ENCODE peak calls at places on chromosomes 6 and 20, in six cellular contexts. G is transverse colon; R is vagina; W is activated naive CD8-positive, alpha-beta T cell treated with anti-CD3 and anti-CD28 coated beads, Interleukin-2, amount 50 U/mL, for 24 hours; D is HTR-8/SVneo; Y is CD4-positive, alpha-beta T cell. B is an unnamed sample.

GRCh38 chr20:4476903-4477302 is 244.8 kb upstream of the PRND start:
- DNase-seq in Y (no peak), D (no peak), W (no peak), G (no peak), R (no peak), B (no peak)

GRCh38 chr20:61387204-61387958 is 135.3 kb downstream of the CDH4 start:
- DNase-seq in W (no peak), Y (no peak), D (no peak), R (no peak), G (no peak), B (no peak)

GRCh38 chr6:92337571-92337970 is 1081.8 kb downstream of the EPHA7 start:
- DNase-seq in D (no peak), R (no peak), G (no peak), W (no peak), Y (no peak), B (no peak)

GRCh38 chr6:157020398-157021266 is 243.5 kb downstream of the ARID1B start:
- DNase-seq in D (no peak), G (peak), R (peak), Y (no peak), W (peak), B (no peak)

GRCh38 chr6:31948753-31949413 is 3.0 kb downstream of the CFB start:
- DNase-seq in Y (no peak), G (no peak), R (no peak), D (peak), W (no peak), B (no peak)

GRCh38 chr20:17617868-17618672 is 48.2 kb downstream of the DSTN start:
- DNase-seq in W (no peak), R (peak), Y (no peak), D (no peak), G (peak), B (peak)

GRCh38 chr6:119210596-119210995 is 132.1 kb upstream of the FAM184A start:
- DNase-seq in W (no peak), G (no peak), D (no peak), R (no peak), Y (no peak), B (no peak)

GRCh38 chr6:139080255-139080920 is 51.8 kb downstream of the ABRACL start:
- DNase-seq in G (no peak), W (no peak), R (no peak), D (no peak), Y (no peak), B (no peak)

GRCh38 chr6:41278699-41279405 is 7.6 kb downstream of the TREM1 start:
- DNase-seq in Y (peak), D (peak), G (peak), W (peak), R (no peak), B (peak)

GRCh38 chr6:98530732-98531131 is 303.6 kb upstream of the POU3F2 start:
- DNase-seq in R (no peak), Y (no peak), W (no peak), D (no peak), G (no peak), B (no peak)

GRCh38 chr6:47116086-47116485 is 74.0 kb upstream of the ADGRF1 start:
- DNase-seq in Y (no peak), W (no peak), G (no peak), R (no peak), D (no peak), B (no peak)

GRCh38 chr20:10560681-10561080 is 113.1 kb downstream of the JAG1 start:
- DNase-seq in D (no peak), Y (no peak), W (no peak), G (no peak), R (no peak), B (no peak)

GRCh38 chr20:33444797-33445560 is 1.4 kb upstream of the SNTA1 start:
- DNase-seq in Y (peak), R (no peak), G (peak), W (peak), D (no peak), B (peak)

GRCh38 chr20:61205769-61206168 is 46.3 kb upstream of the CDH4 start:
- DNase-seq in R (no peak), W (no peak), G (no peak), Y (no peak), D (no peak), B (no peak)

GRCh38 chr6:151905072-151905471 is 97.6 kb downstream of the ESR1 start:
- DNase-seq in Y (no peak), G (no peak), R (no peak), W (no peak), D (no peak), B (no peak)

GRCh38 chr6:109434456-109434855 is 6.0 kb downstream of the PPIL6 start:
- DNase-seq in R (no peak), Y (no peak), D (no peak), G (no peak), W (no peak), B (no peak)

GRCh38 chr6:110877569-110877968 is 3.0 kb downstream of the AMD1 start:
- DNase-seq in W (no peak), D (no peak), R (no peak), Y (no peak), G (no peak), B (no peak)

GRCh38 chr6:13113956-13114593 is 214.3 kb downstream of the TBC1D7 start:
- DNase-seq in D (no peak), W (no peak), G (no peak), R (no peak), Y (no peak), B (no peak)

GRCh38 chr6:31446481-31446880 is 43.1 kb downstream of the MICA start:
- DNase-seq in Y (no peak), D (no peak), R (no peak), G (no peak), W (no peak), B (no peak)

GRCh38 chr6:150036081-150036480 is 10.7 kb upstream of the RAET1L start:
- DNase-seq in D (no peak), G (no peak), R (no peak), Y (no peak), W (no peak), B (no peak)

GRCh38 chr20:23938118-23938438 is 50.5 kb downstream of the GGTLC1 start:
- DNase-seq in R (no peak), D (no peak), Y (no peak), W (no peak), G (no peak), B (no peak)

GRCh38 chr6:64034331-64034730 is 398.7 kb downstream of the PHF3 start:
- DNase-seq in W (no peak), G (no peak), D (no peak), Y (no peak), R (no peak), B (no peak)

GRCh38 chr6:83309344-83309743 is 116.2 kb downstream of the RWDD2A start:
- DNase-seq in D (no peak), W (no peak), R (no peak), Y (no peak), G (no peak), B (no peak)

B was measured in stomach.